ENCODE peak calls at places on chromosomes 2 and 18, in four cellular contexts. X is GM12878, U is K562, H is A549. Y is an unnamed sample.
A peak's percentile ranks its signal among the peaks of the same experiment; 100 is the strongest.

GRCh38 chr2:26162963-26163362 is 9.9 kb upstream of the GAREM2 start:
- DNase-seq in X (no peak), U (no peak), H (no peak), Y (no peak)

GRCh38 chr2:181070119-181070833 is 89.9 kb downstream of the UBE2E3 start:
- DNase-seq in X (no peak), U (peak; percentile 18), H (peak; percentile 5), Y (no peak)

GRCh38 chr2:199457147-199458016 is at the start of gene SATB2:
- DNase-seq in X (no peak), U (peak; percentile 25), H (peak; percentile 25), Y (peak; percentile 47)

GRCh38 chr2:24238158-24238557 is 63.3 kb downstream of the FAM228A start:
- DNase-seq in X (no peak), U (no peak), H (no peak), Y (no peak)

GRCh38 chr2:65487404-65487803 is 55.0 kb upstream of the SPRED2 start:
- DNase-seq in X (no peak), U (no peak), H (no peak), Y (no peak)

GRCh38 chr18:74282359-74283254 is 9.2 kb downstream of the CYB5A start:
- DNase-seq in X (no peak), U (no peak), H (no peak), Y (no peak)

GRCh38 chr2:165369131-165369935 is 100.2 kb upstream of the CSRNP3 start:
- DNase-seq in X (no peak), U (no peak), H (no peak), Y (no peak)

GRCh38 chr18:79576686-79577351 is 102.8 kb upstream of the CTDP1 start:
- DNase-seq in X (no peak), U (no peak), H (no peak), Y (no peak)

GRCh38 chr2:73614997-73615396 is 27.2 kb downstream of the NAT8 start:
- DNase-seq in X (no peak), U (no peak), H (no peak), Y (no peak)

GRCh38 chr18:9996104-9996503 is 82.3 kb downstream of the VAPA start:
- DNase-seq in X (no peak), U (no peak), H (no peak), Y (no peak)

GRCh38 chr18:12394428-12394827 is 13.3 kb upstream of the PRELID3A start:
- DNase-seq in X (no peak), U (no peak), H (no peak), Y (no peak)

GRCh38 chr2:234098675-234099195 is 48.2 kb downstream of the SPP2 start:
- DNase-seq in X (no peak), U (no peak), H (no peak), Y (no peak)

GRCh38 chr2:215660687-215661086 is 224.8 kb upstream of the FN1 start:
- DNase-seq in X (no peak), U (no peak), H (no peak), Y (no peak)

GRCh38 chr2:62221141-62221540 is 25.2 kb downstream of the B3GNT2 start:
- DNase-seq in X (no peak), U (no peak), H (no peak), Y (no peak)

GRCh38 chr2:46364797-46365457 is 67.7 kb downstream of the EPAS1 start:
- DNase-seq in X (no peak), U (peak; percentile 74), H (peak; percentile 50), Y (peak; percentile 80)

GRCh38 chr18:25998461-25998860 is 92.0 kb downstream of the SS18 start:
- DNase-seq in X (no peak), U (no peak), H (no peak), Y (no peak)

GRCh38 chr18:80213173-80213572 is 34.1 kb downstream of the PARD6G start:
- DNase-seq in X (no peak), U (no peak), H (no peak), Y (no peak)

GRCh38 chr2:234488913-234489451 is 7.9 kb downstream of the ARL4C start:
- DNase-seq in X (peak; percentile 51), U (no peak), H (no peak), Y (no peak)

GRCh38 chr2:234289789-234290188 is 207.1 kb downstream of the ARL4C start:
- DNase-seq in X (no peak), U (no peak), H (peak; percentile 55), Y (no peak)

GRCh38 chr18:62720766-62721613 is 5.6 kb downstream of the PHLPP1 start:
- DNase-seq in X (no peak), U (no peak), H (no peak), Y (no peak)
- H3K4me3 ChIP-seq in X (peak overlapping the region; percentile 14), U (no peak overlapping the region), H (no peak overlapping the region), Y (no peak overlapping the region)

DNA sequence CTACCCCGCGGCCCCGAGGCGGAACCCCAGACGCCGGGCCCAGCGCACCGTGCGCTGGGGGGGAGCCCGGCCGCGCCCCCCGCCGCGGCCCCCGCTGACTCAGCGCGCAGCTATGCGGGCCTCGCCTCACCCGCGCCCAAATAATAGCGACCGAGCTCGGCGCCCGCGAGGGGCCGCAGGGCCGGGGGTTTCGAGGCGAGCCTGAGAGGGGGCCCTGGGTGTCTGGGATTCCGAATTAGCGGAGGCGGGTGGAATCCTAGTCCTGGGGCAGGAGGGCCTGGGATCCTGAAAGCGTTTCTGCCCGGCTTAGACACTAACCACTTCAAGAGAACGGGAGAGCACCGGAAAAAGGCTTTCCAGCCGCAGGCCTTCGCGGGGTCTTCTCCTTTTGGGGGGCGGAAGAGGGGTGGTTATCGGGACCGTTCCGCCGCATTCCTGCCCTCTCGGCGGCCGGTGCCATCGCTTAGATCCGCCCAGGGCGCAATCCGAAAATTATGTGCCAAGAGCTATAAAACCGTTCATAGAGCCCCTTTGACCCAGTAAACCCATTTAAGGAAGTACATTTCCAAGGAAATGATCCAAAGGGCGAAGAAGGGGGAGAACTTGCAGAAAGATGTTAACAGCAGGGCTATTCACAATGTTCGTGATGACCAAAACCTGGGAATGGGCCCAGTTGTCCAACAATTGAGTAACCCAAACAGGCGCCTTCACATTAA is 678 bp upstream of the ROCK2 start:
- DNase-seq in X (no peak), U (no peak), H (peak; percentile 52), Y (no peak)
- TF ChIP-seq EP300 in X (no peak), U (no peak), H (no peak), Y (no peak)

DNA sequence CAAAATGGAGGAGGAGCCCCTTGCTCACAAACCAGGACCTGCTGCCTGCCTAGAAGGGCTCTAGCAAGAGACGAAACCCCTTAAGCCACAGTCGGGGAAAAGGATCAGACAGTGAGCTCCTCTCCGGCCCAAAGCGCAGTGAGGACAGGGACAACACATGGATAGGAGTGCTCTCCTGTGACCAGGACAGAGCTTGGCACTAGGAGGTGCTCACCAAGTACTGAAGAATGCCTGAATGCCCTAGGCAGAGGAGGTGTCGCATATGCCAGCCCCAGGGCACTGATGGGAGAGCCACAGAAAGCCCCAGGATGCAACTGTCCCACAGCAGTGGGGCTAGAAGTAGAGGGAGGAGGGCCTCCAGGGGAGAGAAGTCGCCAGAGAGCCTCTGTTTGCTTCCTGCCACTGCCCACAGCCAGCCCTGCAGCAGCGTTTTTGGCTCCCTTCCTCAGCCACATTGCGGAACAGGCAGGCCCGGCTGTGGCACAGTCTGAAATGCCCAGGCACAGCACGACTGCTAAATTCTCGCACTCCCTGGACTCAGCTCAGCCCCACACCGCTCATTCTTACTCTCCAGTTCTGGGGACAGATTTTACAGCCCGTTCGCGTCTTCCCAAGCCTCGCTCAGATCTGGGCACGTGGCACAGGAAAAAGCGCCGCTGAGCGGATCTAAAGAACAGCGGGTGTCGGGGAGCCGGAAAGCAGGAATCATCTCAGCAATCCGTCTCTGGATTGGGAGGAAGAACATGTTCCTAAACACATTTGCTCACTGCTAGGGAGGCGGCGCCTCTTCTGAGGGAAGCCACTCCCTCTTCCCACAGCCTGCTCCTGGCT is 98.7 kb upstream of the POU3F3 start:
- DNase-seq in X (no peak), U (no peak), H (no peak), Y (no peak)
- TF ChIP-seq RCOR1 in X (no peak), U (no peak), H (no peak), Y (no peak)

GRCh38 chr2:174631009-174631981 is 33.7 kb upstream of the WIPF1 start:
- DNase-seq in X (no peak), U (no peak), H (no peak), Y (no peak)
- H3K4me3 ChIP-seq in X (peak overlapping the region; percentile 84), U (no peak overlapping the region), H (no peak overlapping the region), Y (no peak overlapping the region)

DNA sequence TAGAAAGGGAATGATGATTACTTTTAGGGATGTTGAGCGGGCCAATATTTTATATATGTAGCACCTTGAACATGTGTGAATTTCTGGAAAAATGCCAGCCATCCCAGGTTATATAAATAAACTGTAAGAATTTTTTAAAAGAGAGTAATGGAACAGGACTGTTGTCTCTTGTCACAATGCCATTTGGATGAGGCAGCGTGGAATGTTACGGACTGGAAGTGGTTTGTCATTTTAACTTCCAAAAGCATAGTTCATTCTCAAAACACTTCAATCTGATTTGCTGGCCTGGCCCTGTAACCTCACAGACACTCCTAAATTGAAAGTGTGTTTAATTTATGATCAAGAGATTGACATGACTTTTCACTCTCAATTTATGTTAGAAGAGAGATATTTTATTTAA is 70.8 kb downstream of the TPGS2 start:
- DNase-seq in X (no peak), U (no peak), H (no peak), Y (no peak)
- TF ChIP-seq EP300 in X (no peak), U (no peak), H (no peak), Y (no peak)

GRCh38 chr18:30675493-30675892 is 367.0 kb downstream of the DSC3 start:
- DNase-seq in X (no peak), U (no peak), H (no peak), Y (no peak)
- TF ChIP-seq RCOR1 in X (no peak), U (no peak), H (no peak), Y (no peak)

DNA sequence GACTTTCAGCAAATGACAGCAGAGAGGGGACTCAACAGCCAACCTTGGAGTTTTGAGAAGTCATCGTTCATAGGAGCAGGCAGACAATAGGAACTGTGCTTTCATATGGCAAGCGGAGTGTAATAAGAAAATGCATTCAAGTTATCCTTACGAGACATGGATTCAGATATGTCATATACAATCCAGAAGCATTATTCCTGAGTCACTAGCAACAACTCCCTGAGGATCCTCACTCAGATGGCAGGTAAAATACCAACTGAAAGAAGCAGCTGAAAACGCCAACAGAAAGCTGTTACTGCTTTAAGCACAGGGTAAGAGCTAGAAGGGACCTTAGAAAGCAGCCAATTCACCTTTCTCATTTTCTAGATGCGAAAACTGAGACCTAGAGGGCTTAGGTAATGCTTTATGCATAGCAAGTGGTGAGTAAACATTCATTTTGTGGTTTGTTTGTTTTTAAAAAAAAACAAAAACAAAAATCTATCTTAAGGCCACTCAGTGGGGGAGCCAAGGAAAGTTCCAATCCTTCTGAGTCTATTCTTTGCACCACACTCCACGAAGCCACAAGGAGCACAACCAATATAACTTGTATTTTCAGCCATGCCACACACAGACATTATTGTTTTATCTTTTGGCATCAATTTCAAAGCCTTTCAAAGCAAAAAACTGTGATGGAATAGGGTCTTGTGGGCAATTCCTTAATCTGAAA is 89.1 kb upstream of the RIOK3 start:
- DNase-seq in X (no peak), U (no peak), H (no peak), Y (no peak)
- H3K4me3 ChIP-seq in X (no peak overlapping the region), U (no peak overlapping the region), H (no peak overlapping the region), Y (no peak overlapping the region)

GRCh38 chr2:218895758-218896500 is 15.3 kb downstream of the WNT10A start:
- DNase-seq in X (peak; percentile 60), U (no peak), H (no peak), Y (no peak)

GRCh38 chr2:218892693-218893348 is 12.2 kb downstream of the WNT10A start:
- DNase-seq in X (peak; percentile 80), U (peak; percentile 59), H (peak; percentile 63), Y (peak; percentile 92)

GRCh38 chr2:218895326-218895725 is 14.7 kb downstream of the WNT10A start:
- DNase-seq in X (no peak), U (no peak), H (no peak), Y (peak; percentile 28)

GRCh38 chr2:218893349-218894167 is 12.9 kb downstream of the WNT10A start:
- DNase-seq in X (no peak), U (no peak), H (no peak), Y (peak; percentile 22)

GRCh38 chr2:218894168-218895157 is 13.8 kb downstream of the WNT10A start:
- DNase-seq in X (no peak), U (no peak), H (no peak), Y (peak; percentile 37)
- TF ChIP-seq EP300 in X (no peak), U (no peak), H (no peak), Y (no peak)

Y was measured in SK-N-SH.